ENCODE peak calls at places on chromosomes 16 and 17, in four cellular contexts. Y is stomach, C is thoracic aorta, F is tibial artery. N is an unnamed sample.

GRCh38 chr17:55430531-55431228 is 9.0 kb upstream of the MMD start:
- DNase-seq in C (no peak), F (no peak), Y (no peak), N (no peak)

GRCh38 chr16:66300501-66300900 is 66.0 kb upstream of the CDH5 start:
- DNase-seq in F (no peak), C (no peak), Y (no peak), N (peak)

GRCh38 chr17:68310141-68310540 is 18.8 kb downstream of the ARSG start:
- DNase-seq in C (no peak), Y (no peak), F (no peak), N (no peak)

GRCh38 chr16:85940214-85940613 is 41.3 kb downstream of the IRF8 start:
- DNase-seq in C (no peak), F (no peak), Y (no peak), N (no peak)

GRCh38 chr17:41655611-41656111 is 31.3 kb upstream of the KRT17 start:
- DNase-seq in C (no peak), Y (peak), F (no peak), N (peak)

GRCh38 chr16:4288148-4288921 is 15.5 kb upstream of the TFAP4 start:
- DNase-seq in F (peak), C (no peak), Y (peak), N (peak)

GRCh38 chr17:40038882-40039513 is 15.2 kb downstream of the MED24 start:
- DNase-seq in Y (peak), F (peak), C (peak), N (peak)

GRCh38 chr17:14748036-14748715 is 447.3 kb downstream of the HS3ST3B1 start:
- DNase-seq in Y (no peak), F (no peak), C (no peak), N (no peak)

GRCh38 chr17:30360396-30360795 is 18.3 kb upstream of the CPD start:
- DNase-seq in C (no peak), F (no peak), Y (no peak), N (no peak)

GRCh38 chr16:56615353-56615752 is 7.0 kb downstream of the MT2A start:
- DNase-seq in F (no peak), C (no peak), Y (no peak), N (no peak)

GRCh38 chr17:55273579-55274370 is 9.0 kb downstream of the HLF start:
- DNase-seq in F (peak), C (peak), Y (peak), N (no peak)

GRCh38 chr16:4032768-4033167 is 83.5 kb downstream of the ADCY9 start:
- DNase-seq in Y (peak), F (peak), C (peak), N (no peak)

GRCh38 chr17:42878123-42878880 is 22.3 kb upstream of the G6PC1 start:
- DNase-seq in F (no peak), Y (peak), C (no peak), N (no peak)

GRCh38 chr17:29283496-29283895 is 10.5 kb downstream of the NUFIP2 start:
- DNase-seq in F (no peak), C (no peak), Y (no peak), N (no peak)

GRCh38 chr17:10612957-10613744 is 44.0 kb downstream of the MYH3 start:
- DNase-seq in F (no peak), C (no peak), Y (no peak), N (peak)

GRCh38 chr16:56617212-56618085 is 8.1 kb upstream of the MT1E start:
- DNase-seq in Y (peak), C (no peak), F (peak), N (peak)

GRCh38 chr16:1279945-1280589 is 24.2 kb downstream of the TPSD1 start:
- DNase-seq in Y (no peak), C (no peak), F (no peak), N (no peak)

GRCh38 chr16:62033065-62033464 is 3.2 kb downstream of the CDH8 start:
- DNase-seq in Y (no peak), C (no peak), F (no peak), N (no peak)

GRCh38 chr17:37089998-37090397 is 141.2 kb downstream of the AATF start:
- DNase-seq in F (no peak), Y (no peak), C (no peak), N (no peak)

GRCh38 chr16:5065813-5066212 is at the start of gene C16orf89:
- DNase-seq in Y (peak), F (no peak), C (no peak), N (no peak)

GRCh38 chr17:31136319-31136718 is 41.5 kb downstream of the NF1 start:
- DNase-seq in Y (no peak), C (no peak), F (no peak), N (no peak)

GRCh38 chr17:62882284-62882683 is 74.2 kb upstream of the MARCHF10 start:
- DNase-seq in C (no peak), F (no peak), Y (no peak), N (no peak)

GRCh38 chr16:67425581-67425980 is 5.3 kb upstream of the HSD11B2 start:
- DNase-seq in C (no peak), Y (no peak), F (no peak), N (no peak)

GRCh38 chr17:16934836-16935235 is 37.1 kb downstream of the TNFRSF13B start:
- DNase-seq in C (no peak), Y (no peak), F (peak), N (no peak)

GRCh38 chr17:35053204-35053603 is 10.3 kb downstream of the RFFL start:
- DNase-seq in F (no peak), Y (no peak), C (no peak), N (no peak)

GRCh38 chr17:35052780-35053179 is 10.7 kb downstream of the RFFL start:
- DNase-seq in C (no peak), Y (no peak), F (no peak), N (no peak)

GRCh38 chr17:35056013-35056412 is 7.5 kb downstream of the RFFL start:
- DNase-seq in F (no peak), Y (no peak), C (no peak), N (no peak)

GRCh38 chr17:35062284-35062683 is 1.2 kb downstream of the RFFL start:
- DNase-seq in Y (no peak), C (no peak), F (no peak), N (no peak)

GRCh38 chr17:35057332-35057915 is 6.1 kb downstream of the RFFL start:
- DNase-seq in Y (no peak), F (no peak), C (no peak), N (no peak)
- TF ChIP-seq CTCF in Y (no peak), F (no peak), C (no peak), N (no peak)

GRCh38 chr17:52149626-52150025 is 8.9 kb downstream of the CA10 start:
- DNase-seq in C (no peak), F (no peak), Y (no peak), N (no peak)
- H3K4me3 ChIP-seq in C (no peak), F (no peak), Y (no peak), N (no peak)

GRCh38 chr16:30353438-30354129 is 1.5 kb downstream of the CD2BP2 start:
- DNase-seq in F (no peak), Y (no peak), C (no peak), N (no peak)

GRCh38 chr16:30355954-30356308 is 823 bp upstream of the CD2BP2 start:
- DNase-seq in Y (no peak), C (no peak), F (no peak), N (no peak)

GRCh38 chr16:30356401-30357084 is 1.4 kb upstream of the CD2BP2 start:
- DNase-seq in F (no peak), C (no peak), Y (no peak), N (no peak)

GRCh38 chr16:30354423-30355143 is 525 bp downstream of the CD2BP2 start:
- DNase-seq in Y (no peak), C (no peak), F (no peak), N (no peak)

GRCh38 chr16:30355144-30355953 is at the start of gene CD2BP2:
- DNase-seq in Y (peak), F (peak), C (peak), N (peak)
- TF ChIP-seq CTCF in Y (no peak), F (no peak), C (no peak), N (no peak)

DNA sequence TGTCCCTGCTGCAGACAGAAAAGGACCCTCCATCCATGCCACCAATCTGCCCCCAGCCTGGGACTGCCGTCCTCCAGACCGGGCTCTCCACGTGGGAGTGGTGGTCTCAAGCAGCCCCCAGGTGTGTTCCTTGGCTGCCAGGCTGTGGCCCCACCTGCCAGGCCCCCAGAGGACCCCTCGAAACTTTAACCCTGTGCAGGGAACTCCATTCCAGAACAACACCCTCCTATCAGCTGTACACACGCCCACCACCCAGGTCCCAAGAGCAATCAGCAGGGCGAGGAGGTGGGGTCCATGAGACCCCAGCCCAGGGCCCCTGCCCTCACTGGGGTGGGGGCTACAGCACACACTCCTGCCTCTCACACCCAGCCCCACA is 1.4 kb downstream of the PYCR1 start:
- DNase-seq in Y (no peak), F (no peak), C (no peak), N (no peak)
- H3K4me3 ChIP-seq in Y (no peak), F (no peak), C (no peak), N (no peak)

DNA sequence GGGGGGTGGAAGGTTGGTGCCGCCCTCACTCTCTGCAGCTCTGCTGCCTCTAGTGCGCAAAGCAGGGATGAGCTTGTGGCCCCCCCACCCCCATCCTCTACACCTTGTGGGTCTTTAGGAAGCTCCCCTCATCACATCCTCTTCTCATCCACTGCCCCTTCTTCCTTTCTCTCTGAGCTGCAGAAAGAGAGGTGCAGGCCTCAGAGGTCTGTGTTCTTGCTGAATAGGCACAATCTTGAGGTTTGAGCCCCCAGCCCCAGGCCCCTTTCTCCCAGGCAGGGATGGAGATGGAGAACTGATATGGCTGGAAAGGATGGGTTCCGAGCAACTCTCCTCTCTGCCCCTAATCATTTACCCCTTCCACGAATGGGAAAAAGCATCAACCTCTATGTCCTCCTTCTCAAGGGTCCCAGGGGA is 2.6 kb downstream of the CACNA1G start:
- DNase-seq in C (no peak), Y (no peak), F (no peak), N (no peak)
- TF ChIP-seq CTCF in C (no peak), Y (no peak), F (no peak), N (no peak)

GRCh38 chr16:59045496-59045895 is 311.4 kb upstream of the GOT2 start:
- DNase-seq in C (no peak), F (no peak), Y (no peak), N (no peak)

GRCh38 chr16:59047114-59047513 is 313.0 kb upstream of the GOT2 start:
- DNase-seq in C (no peak), Y (no peak), F (no peak), N (no peak)

GRCh38 chr16:59046335-59046734 is 312.2 kb upstream of the GOT2 start:
- DNase-seq in Y (no peak), C (no peak), F (no peak), N (no peak)

GRCh38 chr16:59042296-59042695 is 308.2 kb upstream of the GOT2 start:
- DNase-seq in Y (no peak), C (no peak), F (no peak), N (no peak)

GRCh38 chr16:59044616-59045015 is 310.5 kb upstream of the GOT2 start:
- DNase-seq in Y (no peak), F (no peak), C (no peak), N (no peak)
- H3K4me3 ChIP-seq in Y (no peak), F (no peak), C (no peak), N (no peak)

GRCh38 chr16:74574146-74574545 is 32.8 kb downstream of the GLG1 start:
- DNase-seq in C (no peak), Y (no peak), F (no peak), N (no peak)
- TF ChIP-seq CTCF in C (no peak), Y (no peak), F (no peak), N (no peak)

DNA sequence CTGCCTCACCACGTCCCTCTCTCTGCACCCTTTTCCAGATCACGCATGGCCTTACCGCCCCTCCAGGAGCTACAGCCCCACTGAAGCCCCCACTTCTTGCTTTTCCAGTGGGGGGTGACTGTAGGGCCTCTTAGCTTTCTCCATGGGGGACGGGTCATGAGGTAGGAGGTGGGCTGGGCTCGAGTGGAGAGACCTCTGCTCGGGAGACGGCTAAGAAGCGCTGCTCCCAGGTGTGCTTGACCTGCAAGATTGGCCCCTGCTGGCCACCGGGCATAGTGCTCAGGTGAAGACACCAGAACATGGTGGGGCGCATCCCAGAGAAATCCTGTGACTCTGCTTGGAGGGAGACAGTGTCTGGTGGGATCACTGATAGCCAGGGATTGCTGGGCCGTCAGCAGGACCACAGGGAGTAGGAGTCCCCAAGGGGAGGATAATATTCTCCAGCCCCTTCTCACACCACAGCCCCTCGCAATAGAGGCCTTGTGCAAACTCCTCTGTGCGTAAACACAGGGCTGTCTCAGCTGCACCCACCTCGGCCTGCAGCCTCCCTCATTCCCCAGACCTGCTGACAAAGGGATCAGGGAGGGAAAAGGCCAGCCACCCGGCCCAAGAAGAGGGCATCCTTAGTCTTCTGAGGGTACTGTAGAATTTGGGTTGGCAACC is 8.9 kb upstream of the GALK1 start:
- DNase-seq in Y (no peak), C (no peak), F (no peak), N (no peak)
- H3K4me3 ChIP-seq in Y (no peak), C (no peak), F (no peak), N (no peak)

GRCh38 chr17:48107137-48108055 is at the start of gene SNX11:
- DNase-seq in C (peak), Y (peak), F (peak), N (peak)
- TF ChIP-seq CTCF in C (no peak), Y (no peak), F (peak), N (no peak)

N was measured in lower leg skin.